ENCODE peak calls at places on chromosomes 4 and X, in four cellular contexts. C, O, N and E are unnamed samples.

GRCh38 chr4:7772708-7773385 is 166.8 kb downstream of the AFAP1 start:
- DNase-seq in C (no peak), O (no peak), N (peak), E (no peak)

GRCh38 chr4:121642292-121642691 is 54.5 kb downstream of the ANXA5 start:
- DNase-seq in C (no peak), O (no peak), N (no peak), E (no peak)

GRCh38 chrX:110013968-110014367 is 11.1 kb downstream of the TMEM164 start:
- DNase-seq in C (no peak), O (no peak), N (no peak), E (no peak)

GRCh38 chr4:39415678-39416283 is 9.1 kb downstream of the KLB start:
- DNase-seq in C (no peak), O (no peak), N (no peak), E (no peak)

GRCh38 chr4:2697995-2698414 is 58.1 kb downstream of the TNIP2 start:
- DNase-seq in C (no peak), O (no peak), N (no peak), E (no peak)

GRCh38 chrX:40483502-40483901 is 97.3 kb upstream of the ATP6AP2 start:
- DNase-seq in C (no peak), O (no peak), N (no peak), E (no peak)

GRCh38 chr4:123696712-123697111 is 300.1 kb downstream of the SPRY1 start:
- DNase-seq in C (no peak), O (no peak), N (no peak), E (no peak)

GRCh38 chr4:101279377-101279871 is 67.9 kb downstream of the PPP3CA start:
- DNase-seq in C (no peak), O (no peak), N (peak), E (no peak)

GRCh38 chr4:113077611-113078010 is 28.2 kb downstream of the ANK2 start:
- DNase-seq in C (no peak), O (no peak), N (no peak), E (peak)

GRCh38 chr4:62706423-62706822 is 1506.3 kb downstream of the ADGRL3 start:
- DNase-seq in C (peak), O (no peak), N (no peak), E (no peak)

GRCh38 chrX:68929332-68930150 is 100.7 kb downstream of the EFNB1 start:
- DNase-seq in C (peak), O (no peak), N (no peak), E (no peak)

GRCh38 chr4:88027611-88028608 is 20.5 kb downstream of the PKD2 start:
- DNase-seq in C (peak), O (no peak), N (no peak), E (no peak)

GRCh38 chr4:98027827-98028226 is 115.4 kb downstream of the STPG2 start:
- DNase-seq in C (peak), O (no peak), N (no peak), E (no peak)

GRCh38 chr4:158020175-158020574 is 152.7 kb downstream of the GASK1B start:
- DNase-seq in C (peak), O (no peak), N (peak), E (no peak)

GRCh38 chr4:8009710-8010534 is 70.3 kb upstream of the AFAP1 start:
- DNase-seq in C (no peak), O (no peak), N (peak), E (no peak)

GRCh38 chr4:61500883-61501282 is 300.8 kb downstream of the ADGRL3 start:
- DNase-seq in C (peak), O (no peak), N (no peak), E (no peak)

GRCh38 chrX:18638397-18638796 is 33.5 kb downstream of the RS1 start:
- DNase-seq in C (no peak), O (no peak), N (no peak), E (no peak)

GRCh38 chrX:68114573-68115199 is 318.6 kb downstream of the OPHN1 start:
- DNase-seq in C (peak), O (no peak), N (peak), E (no peak)

GRCh38 chr4:187128226-187128625 is 404.6 kb upstream of the FAT1 start:
- DNase-seq in C (peak), O (no peak), N (no peak), E (no peak)

GRCh38 chr4:4560136-4560535 is 18.3 kb upstream of the STX18 start:
- DNase-seq in C (no peak), O (no peak), N (no peak), E (no peak)

GRCh38 chrX:120308959-120309872 is 2.0 kb downstream of the TMEM255A start:
- DNase-seq in C (peak), O (no peak), N (peak), E (no peak)

GRCh38 chr4:91958651-91959050 is 345.1 kb upstream of the GRID2 start:
- DNase-seq in C (no peak), O (no peak), N (no peak), E (no peak)

GRCh38 chr4:109574443-109574850 is 14.4 kb downstream of the MCUB start:
- DNase-seq in C (peak), O (no peak), N (peak), E (no peak)

GRCh38 chrX:124467202-124467601 is 120.8 kb downstream of the SH2D1A start:
- DNase-seq in C (no peak), O (no peak), N (no peak), E (no peak)

GRCh38 chr4:175234162-175234561 is 316.0 kb downstream of the ADAM29 start:
- DNase-seq in C (no peak), O (no peak), N (no peak), E (no peak)

DNA sequence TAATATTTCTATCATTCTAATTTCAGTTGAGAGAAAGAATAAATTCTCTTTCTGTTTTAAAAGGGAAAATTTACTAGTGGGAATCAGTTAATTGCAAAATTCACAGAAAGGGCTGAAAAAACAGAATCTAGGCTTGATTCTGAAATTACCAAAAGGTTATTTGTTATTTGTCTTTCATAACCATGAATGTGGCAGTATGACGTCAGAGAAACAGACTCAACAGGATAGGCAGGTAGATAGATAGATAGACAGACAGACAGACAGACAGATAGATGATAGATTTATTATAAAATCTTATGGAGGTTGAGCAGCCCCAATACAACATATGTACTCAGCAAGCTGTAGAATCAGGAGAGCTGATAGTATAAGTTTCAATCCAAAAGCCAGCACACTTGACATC is 311.0 kb downstream of the ADAM29 start:
- DNase-seq in C (no peak), O (no peak), N (no peak), E (no peak)
- H3K27ac ChIP-seq in C (no peak), O (no peak), N (no peak), E (no peak)

GRCh38 chr4:25413261-25413660 is 36.2 kb downstream of the ANAPC4 start:
- DNase-seq in C (no peak), O (no peak), N (no peak), E (no peak)
- H3K27ac ChIP-seq in C (no peak), O (no peak), N (no peak), E (no peak)

GRCh38 chr4:10105920-10106319 is 10.7 kb downstream of the WDR1 start:
- DNase-seq in C (no peak), O (no peak), N (no peak), E (no peak)

GRCh38 chr4:10108391-10108790 is 8.2 kb downstream of the WDR1 start:
- DNase-seq in C (no peak), O (no peak), N (no peak), E (no peak)

GRCh38 chr4:10108818-10109783 is 7.5 kb downstream of the WDR1 start:
- DNase-seq in C (peak), O (no peak), N (no peak), E (no peak)

GRCh38 chr4:10106421-10107039 is 10.1 kb downstream of the WDR1 start:
- DNase-seq in C (peak), O (peak), N (peak), E (no peak)

GRCh38 chr4:10107111-10108091 is 9.2 kb downstream of the WDR1 start:
- DNase-seq in C (peak), O (no peak), N (no peak), E (no peak)
- H3K27ac ChIP-seq in C (peak), O (peak), N (peak), E (peak)

DNA sequence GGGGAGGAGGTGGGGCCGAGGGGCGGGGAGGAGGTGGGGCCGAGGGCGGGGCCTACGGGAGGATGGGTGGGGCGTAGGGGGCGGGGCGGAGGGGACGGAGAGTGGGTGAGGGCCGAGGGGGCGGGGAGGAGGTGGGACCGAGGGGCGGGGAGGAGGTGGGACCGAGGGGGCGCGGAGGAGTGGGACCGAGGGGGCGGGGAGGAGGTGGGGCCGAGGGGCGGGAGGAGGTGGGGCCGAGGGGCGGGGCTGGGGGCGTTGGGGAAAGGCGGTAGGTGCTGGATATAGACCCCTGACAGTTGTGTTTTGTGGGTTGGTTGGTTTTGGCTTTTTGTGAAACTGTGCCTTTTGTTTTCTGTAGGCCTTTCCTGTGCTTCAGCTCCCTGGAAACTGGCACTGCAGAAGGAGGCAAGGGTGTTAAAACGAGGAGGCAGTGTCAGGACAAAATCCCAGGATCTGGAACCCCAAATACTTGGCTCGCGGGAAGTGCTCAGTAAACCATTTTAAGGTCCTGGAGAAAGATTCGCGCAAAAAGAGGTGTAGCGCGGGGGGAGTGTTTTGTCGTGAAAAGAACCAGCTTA is 580 bp upstream of the MMGT1 start:
- DNase-seq in C (peak), O (peak), N (peak), E (peak)
- H3K27ac ChIP-seq in C (no peak), O (peak), N (no peak), E (peak)

GRCh38 chr4:52685316-52685715 is 26.2 kb upstream of the USP46 start:
- DNase-seq in C (no peak), O (no peak), N (no peak), E (no peak)

DNA sequence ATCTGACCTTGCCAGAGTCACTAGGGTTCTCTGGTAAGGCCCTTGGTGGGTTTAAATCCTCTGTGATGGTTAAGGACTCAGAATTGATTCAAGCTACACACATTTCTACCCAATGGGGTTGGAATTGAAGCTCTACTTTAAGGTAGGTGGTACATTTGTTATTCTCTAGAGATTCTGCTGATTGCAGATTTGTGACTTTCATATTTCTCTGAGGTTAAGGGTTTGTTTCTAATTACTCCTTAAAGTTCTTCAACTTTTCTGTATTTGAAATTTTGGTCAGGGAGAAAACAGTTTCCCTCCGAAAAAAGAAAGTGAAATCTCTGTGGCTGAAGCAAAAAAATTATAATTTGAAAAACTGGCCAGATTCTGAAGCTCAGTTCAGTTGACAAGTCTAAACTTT is 25.8 kb upstream of the USP46 start:
- DNase-seq in C (no peak), O (no peak), N (no peak), E (no peak)
- H3K27ac ChIP-seq in C (no peak), O (no peak), N (no peak), E (no peak)